ENCODE peak calls at places on chromosomes 3 and 15, in six cellular contexts. One of them, this sample, is unnamed.

GRCh38 chr3:123618768-123619484 is 34.1 kb upstream of the HACD2 start:
- DNase-seq in breast epithelium: no peak
- DNase-seq in Peyer's patch: no peak
- DNase-seq in heart left ventricle: peak; percentile 81
- DNase-seq in endothelial cell of umbilical vein: peak; percentile 48
- DNase-seq in sigmoid colon: peak; percentile 89
- DNase-seq in this sample: peak; percentile 65

GRCh38 chr3:143525408-143525807 is 322.9 kb downstream of the SLC9A9 start:
- DNase-seq in breast epithelium: no peak
- DNase-seq in Peyer's patch: no peak
- DNase-seq in heart left ventricle: no peak
- DNase-seq in endothelial cell of umbilical vein: no peak
- DNase-seq in sigmoid colon: no peak
- DNase-seq in this sample: no peak

GRCh38 chr3:195892355-195893120 is 15.8 kb downstream of the TNK2 start:
- DNase-seq in breast epithelium: no peak
- DNase-seq in Peyer's patch: peak; percentile 52
- DNase-seq in heart left ventricle: peak; percentile 79
- DNase-seq in endothelial cell of umbilical vein: peak; percentile 64
- DNase-seq in sigmoid colon: peak; percentile 93
- DNase-seq in this sample: peak; percentile 81

GRCh38 chr15:68484696-68485400 is 52.9 kb upstream of the ITGA11 start:
- DNase-seq in breast epithelium: no peak
- DNase-seq in Peyer's patch: no peak
- DNase-seq in heart left ventricle: no peak
- DNase-seq in endothelial cell of umbilical vein: no peak
- DNase-seq in sigmoid colon: no peak
- DNase-seq in this sample: no peak

GRCh38 chr3:119290613-119291012 is 3.6 kb upstream of the ARHGAP31 start:
- DNase-seq in breast epithelium: no peak
- DNase-seq in Peyer's patch: no peak
- DNase-seq in heart left ventricle: no peak
- DNase-seq in endothelial cell of umbilical vein: no peak
- DNase-seq in sigmoid colon: no peak
- DNase-seq in this sample: no peak

GRCh38 chr3:109835958-109836357 is 498.6 kb upstream of the DPPA4 start:
- DNase-seq in breast epithelium: no peak
- DNase-seq in Peyer's patch: no peak
- DNase-seq in heart left ventricle: no peak
- DNase-seq in endothelial cell of umbilical vein: no peak
- DNase-seq in sigmoid colon: no peak
- DNase-seq in this sample: no peak

GRCh38 chr3:162704238-162704637 is 1207.6 kb downstream of the OTOL1 start:
- DNase-seq in breast epithelium: no peak
- DNase-seq in Peyer's patch: no peak
- DNase-seq in heart left ventricle: no peak
- DNase-seq in endothelial cell of umbilical vein: no peak
- DNase-seq in sigmoid colon: no peak
- DNase-seq in this sample: no peak

GRCh38 chr3:17298038-17298437 is 413.3 kb downstream of the PLCL2 start:
- DNase-seq in breast epithelium: no peak
- DNase-seq in Peyer's patch: no peak
- DNase-seq in heart left ventricle: no peak
- DNase-seq in endothelial cell of umbilical vein: no peak
- DNase-seq in sigmoid colon: no peak
- DNase-seq in this sample: no peak

GRCh38 chr3:123324880-123325765 is 123.4 kb downstream of the SEC22A start:
- DNase-seq in breast epithelium: no peak
- DNase-seq in Peyer's patch: peak; percentile 42
- DNase-seq in heart left ventricle: peak; percentile 76
- DNase-seq in endothelial cell of umbilical vein: no peak
- DNase-seq in sigmoid colon: no peak
- DNase-seq in this sample: no peak

GRCh38 chr3:14647976-14648955 is 3.3 kb upstream of the CCDC174 start:
- DNase-seq in breast epithelium: no peak
- DNase-seq in Peyer's patch: no peak
- DNase-seq in heart left ventricle: no peak
- DNase-seq in endothelial cell of umbilical vein: no peak
- DNase-seq in sigmoid colon: no peak
- DNase-seq in this sample: no peak

GRCh38 chr15:68868296-68868695 is 47.6 kb upstream of the ANP32A start:
- DNase-seq in breast epithelium: no peak
- DNase-seq in Peyer's patch: no peak
- DNase-seq in heart left ventricle: no peak
- DNase-seq in endothelial cell of umbilical vein: no peak
- DNase-seq in sigmoid colon: no peak
- DNase-seq in this sample: no peak

GRCh38 chr15:100809151-100809550 is 70.5 kb upstream of the ALDH1A3 start:
- DNase-seq in breast epithelium: no peak
- DNase-seq in Peyer's patch: no peak
- DNase-seq in heart left ventricle: no peak
- DNase-seq in endothelial cell of umbilical vein: peak; percentile 6
- DNase-seq in sigmoid colon: no peak
- DNase-seq in this sample: no peak

DNA sequence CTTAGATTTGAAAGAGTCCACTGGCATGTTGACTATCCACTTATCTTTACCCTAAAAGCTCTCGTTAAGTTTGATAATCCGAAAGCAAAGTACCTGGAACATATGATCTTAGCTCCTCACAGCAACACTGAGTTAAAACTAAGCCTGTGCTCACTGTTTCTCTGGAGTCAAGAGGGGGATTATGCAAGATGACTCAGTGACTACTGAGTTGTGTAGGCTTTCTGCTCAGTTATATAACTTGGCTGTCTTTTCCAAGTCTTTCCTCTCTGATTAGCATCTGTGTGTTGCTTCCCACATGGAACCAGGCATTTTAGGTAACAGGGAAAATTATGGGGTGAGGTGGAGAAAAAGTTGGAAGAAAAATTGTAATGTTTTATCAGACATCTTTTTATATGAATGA is 31.2 kb upstream of the MYO5C start:
- DNase-seq in breast epithelium: no peak
- DNase-seq in Peyer's patch: no peak
- DNase-seq in heart left ventricle: no peak
- DNase-seq in endothelial cell of umbilical vein: no peak
- DNase-seq in sigmoid colon: no peak
- DNase-seq in this sample: no peak
- TF ChIP-seq POLR2A in breast epithelium: no peak
- TF ChIP-seq POLR2A in Peyer's patch: no peak
- TF ChIP-seq POLR2A in heart left ventricle: no peak
- TF ChIP-seq POLR2A in endothelial cell of umbilical vein: no peak
- TF ChIP-seq POLR2A in sigmoid colon: no peak
- TF ChIP-seq POLR2A in this sample: no peak

GRCh38 chr3:36132214-36132613 is 248.1 kb upstream of the STAC start:
- DNase-seq in breast epithelium: no peak
- DNase-seq in Peyer's patch: no peak
- DNase-seq in heart left ventricle: no peak
- DNase-seq in endothelial cell of umbilical vein: no peak
- DNase-seq in sigmoid colon: no peak
- DNase-seq in this sample: no peak
- TF ChIP-seq CTCF in breast epithelium: no peak
- TF ChIP-seq CTCF in Peyer's patch: no peak
- TF ChIP-seq CTCF in heart left ventricle: no peak
- TF ChIP-seq CTCF in endothelial cell of umbilical vein: no peak
- TF ChIP-seq CTCF in sigmoid colon: no peak
- TF ChIP-seq CTCF in this sample: no peak

GRCh38 chr3:42887084-42887483 is 11.4 kb upstream of the CYP8B1 start:
- DNase-seq in breast epithelium: no peak
- DNase-seq in Peyer's patch: no peak
- DNase-seq in heart left ventricle: no peak
- DNase-seq in endothelial cell of umbilical vein: no peak
- DNase-seq in sigmoid colon: no peak
- DNase-seq in this sample: no peak
- H3K4me1 ChIP-seq in breast epithelium: no peaks in the 10 kb centered on the region
- H3K4me1 ChIP-seq in Peyer's patch: no peaks in the 10 kb centered on the region
- H3K4me1 ChIP-seq in heart left ventricle: no peaks in the 10 kb centered on the region
- H3K4me1 ChIP-seq in endothelial cell of umbilical vein: no peaks in the 10 kb centered on the region
- H3K4me1 ChIP-seq in sigmoid colon: no peaks in the 10 kb centered on the region
- H3K4me1 ChIP-seq in this sample: no peaks in the 10 kb centered on the region

GRCh38 chr3:168097381-168097780 is 1.7 kb upstream of the GOLIM4 start:
- DNase-seq in breast epithelium: no peak
- DNase-seq in Peyer's patch: no peak
- DNase-seq in heart left ventricle: no peak
- DNase-seq in endothelial cell of umbilical vein: no peak
- DNase-seq in sigmoid colon: no peak
- DNase-seq in this sample: no peak

GRCh38 chr3:168094580-168094876 is 1.2 kb downstream of the GOLIM4 start:
- DNase-seq in breast epithelium: no peak
- DNase-seq in Peyer's patch: no peak
- DNase-seq in heart left ventricle: no peak
- DNase-seq in endothelial cell of umbilical vein: no peak
- DNase-seq in sigmoid colon: no peak
- DNase-seq in this sample: no peak

GRCh38 chr3:168094877-168095610 is 680 bp downstream of the GOLIM4 start:
- DNase-seq in breast epithelium: peak; percentile 62
- DNase-seq in Peyer's patch: peak; percentile 83
- DNase-seq in heart left ventricle: peak; percentile 82
- DNase-seq in endothelial cell of umbilical vein: peak; percentile 72
- DNase-seq in sigmoid colon: peak; percentile 80
- DNase-seq in this sample: peak; percentile 51

GRCh38 chr3:168096210-168096795 is 579 bp upstream of the GOLIM4 start:
- DNase-seq in breast epithelium: no peak
- DNase-seq in Peyer's patch: no peak
- DNase-seq in heart left ventricle: peak; percentile 68
- DNase-seq in endothelial cell of umbilical vein: peak; percentile 92
- DNase-seq in sigmoid colon: no peak
- DNase-seq in this sample: peak; percentile 76

DNA sequence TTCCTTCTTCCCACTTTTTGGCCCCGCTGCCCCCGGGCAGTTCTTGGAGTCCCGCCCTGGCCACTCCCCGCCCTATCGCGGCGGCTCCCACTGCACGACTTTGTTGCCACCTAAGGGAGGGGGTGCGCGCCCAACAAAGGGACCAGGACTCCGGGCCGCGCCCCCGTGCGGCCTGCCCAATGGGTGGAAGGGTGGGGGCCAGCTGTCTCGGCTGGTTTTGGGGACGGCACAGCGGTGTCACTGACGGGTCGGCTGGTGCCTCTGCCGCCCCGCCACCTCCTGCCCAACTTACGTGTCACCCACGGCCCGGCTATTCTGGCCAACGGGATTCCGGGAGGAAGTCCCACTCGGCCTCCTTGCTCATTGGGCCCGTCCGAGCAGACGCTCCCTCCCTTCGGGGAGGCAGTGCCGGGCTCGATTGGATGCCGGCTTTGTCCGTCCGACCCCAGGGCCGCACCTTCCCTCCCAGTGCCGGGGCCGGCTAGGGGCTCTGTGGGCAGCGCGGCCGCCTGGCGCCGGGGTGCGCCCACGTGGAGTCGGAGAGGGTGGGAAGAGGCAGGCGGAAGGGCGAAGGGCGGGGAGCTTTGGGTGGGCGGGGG is at the start of gene GOLIM4:
- DNase-seq in breast epithelium: peak; percentile 91
- DNase-seq in Peyer's patch: peak; percentile 95
- DNase-seq in heart left ventricle: peak; percentile 98
- DNase-seq in endothelial cell of umbilical vein: peak; percentile 97
- DNase-seq in sigmoid colon: peak; percentile 97
- DNase-seq in this sample: peak; percentile 97
- TF ChIP-seq POLR2A in breast epithelium: peak; percentile 35
- TF ChIP-seq POLR2A in Peyer's patch: peak; percentile 57
- TF ChIP-seq POLR2A in heart left ventricle: peak; percentile 70
- TF ChIP-seq POLR2A in endothelial cell of umbilical vein: peak; percentile 72
- TF ChIP-seq POLR2A in sigmoid colon: peak; percentile 81
- TF ChIP-seq POLR2A in this sample: no peak

GRCh38 chr15:92273286-92273685 is 120.4 kb upstream of the ST8SIA2 start:
- DNase-seq in breast epithelium: no peak
- DNase-seq in Peyer's patch: no peak
- DNase-seq in heart left ventricle: no peak
- DNase-seq in endothelial cell of umbilical vein: no peak
- DNase-seq in sigmoid colon: no peak
- DNase-seq in this sample: no peak

GRCh38 chr15:92273732-92274131 is 119.9 kb upstream of the ST8SIA2 start:
- DNase-seq in breast epithelium: no peak
- DNase-seq in Peyer's patch: no peak
- DNase-seq in heart left ventricle: no peak
- DNase-seq in endothelial cell of umbilical vein: no peak
- DNase-seq in sigmoid colon: no peak
- DNase-seq in this sample: no peak

GRCh38 chr15:92272106-92272505 is 121.6 kb upstream of the ST8SIA2 start:
- DNase-seq in breast epithelium: no peak
- DNase-seq in Peyer's patch: no peak
- DNase-seq in heart left ventricle: no peak
- DNase-seq in endothelial cell of umbilical vein: no peak
- DNase-seq in sigmoid colon: no peak
- DNase-seq in this sample: no peak

DNA sequence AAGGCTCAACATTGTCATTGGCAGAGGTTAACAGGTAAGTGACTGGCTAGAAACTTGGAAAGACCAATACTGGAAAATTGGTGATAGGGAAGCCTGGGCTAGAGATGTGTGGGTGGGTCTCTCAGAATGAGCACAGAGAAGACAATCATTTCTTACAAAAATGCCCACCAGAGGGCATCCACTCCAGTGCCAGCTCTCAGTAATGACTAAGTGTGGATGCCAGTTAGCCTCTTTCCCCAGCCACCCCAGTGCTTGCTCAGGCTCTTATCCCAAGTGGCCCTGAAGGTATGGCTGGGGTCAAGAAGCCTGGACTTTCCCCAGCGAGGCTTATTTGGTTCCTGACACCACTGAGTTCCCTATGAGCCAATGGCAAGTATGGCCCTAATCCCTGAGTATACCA is 115.9 kb upstream of the ST8SIA2 start:
- DNase-seq in breast epithelium: no peak
- DNase-seq in Peyer's patch: no peak
- DNase-seq in heart left ventricle: no peak
- DNase-seq in endothelial cell of umbilical vein: no peak
- DNase-seq in sigmoid colon: no peak
- DNase-seq in this sample: peak; percentile 65
- TF ChIP-seq CTCF in breast epithelium: no peak
- TF ChIP-seq CTCF in Peyer's patch: no peak
- TF ChIP-seq CTCF in heart left ventricle: peak; percentile 13
- TF ChIP-seq CTCF in endothelial cell of umbilical vein: no peak
- TF ChIP-seq CTCF in sigmoid colon: no peak
- TF ChIP-seq CTCF in this sample: no peak

DNA sequence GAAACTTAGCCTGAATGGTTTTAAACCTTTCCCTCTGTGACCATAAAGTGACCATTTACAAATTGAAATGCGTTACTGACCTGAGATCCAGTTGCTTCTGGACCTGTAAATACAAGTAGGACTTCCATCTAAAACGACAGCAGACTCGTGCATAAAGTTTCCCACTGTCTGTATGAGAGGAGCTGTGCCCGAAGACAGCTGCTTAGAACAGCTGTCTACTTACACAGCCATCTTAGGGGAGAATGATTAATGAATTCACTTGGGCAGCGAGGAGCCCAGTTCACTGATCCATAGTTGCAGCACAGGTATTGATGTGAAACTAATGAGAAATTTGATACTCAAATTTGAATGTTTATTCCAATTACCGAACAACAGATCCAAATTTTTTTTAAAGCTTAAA is 748.1 kb downstream of the NR2F2 start:
- DNase-seq in breast epithelium: no peak
- DNase-seq in Peyer's patch: no peak
- DNase-seq in heart left ventricle: no peak
- DNase-seq in endothelial cell of umbilical vein: no peak
- DNase-seq in sigmoid colon: no peak
- DNase-seq in this sample: no peak
- H3K4me1 ChIP-seq in breast epithelium: no peaks in the 10 kb centered on the region
- H3K4me1 ChIP-seq in Peyer's patch: no peaks in the 10 kb centered on the region
- H3K4me1 ChIP-seq in heart left ventricle: no peaks in the 10 kb centered on the region
- H3K4me1 ChIP-seq in endothelial cell of umbilical vein: no peaks in the 10 kb centered on the region
- H3K4me1 ChIP-seq in sigmoid colon: no peaks in the 10 kb centered on the region
- H3K4me1 ChIP-seq in this sample: no peaks in the 10 kb centered on the region